ENCODE peak calls at places on chromosomes 11 and 22, in eight cellular contexts. Y, V, N, X, E, T, L and A are unnamed samples.

GRCh38 chr11:70556884-70557741 is 158.8 kb downstream of the CTTN start:
- DNase-seq in L (no peak), T (no peak), X (no peak), N (peak; percentile 89), Y (no peak), E (no peak), V (no peak), A (no peak)

GRCh38 chr11:45289369-45289768 is 3.2 kb upstream of the SYT13 start:
- DNase-seq in V (no peak), L (peak; percentile 31), Y (no peak), E (no peak), X (no peak), N (no peak), T (no peak), A (no peak)

GRCh38 chr11:75650167-75650723 is 18.6 kb downstream of the MAP6 start:
- DNase-seq in T (no peak), E (no peak), L (no peak), X (no peak), Y (no peak), V (no peak), N (no peak), A (no peak)

GRCh38 chr22:48633996-48634836 is 1193.5 kb downstream of the BRD1 start:
- DNase-seq in N (no peak), L (no peak), Y (no peak), X (no peak), E (no peak), T (no peak), V (no peak), A (no peak)

GRCh38 chr22:31680764-31681624 is 19.0 kb upstream of the PISD start:
- DNase-seq in X (no peak), Y (peak; percentile 59), E (no peak), T (no peak), N (no peak), L (peak; percentile 69), V (no peak), A (peak; percentile 51)

GRCh38 chr11:100080401-100080800 is 606.7 kb upstream of the ARHGAP42 start:
- DNase-seq in V (no peak), E (no peak), N (no peak), X (no peak), L (no peak), T (no peak), Y (no peak), A (no peak)

GRCh38 chr22:45503816-45504702 is 1.4 kb downstream of the FBLN1 start:
- DNase-seq in V (no peak), Y (peak; percentile 64), N (no peak), E (no peak), X (no peak), T (no peak), L (peak; percentile 63), A (peak; percentile 69)

GRCh38 chr11:14258177-14258935 is 100.6 kb downstream of the RRAS2 start:
- DNase-seq in V (no peak), T (peak; percentile 25), E (no peak), L (peak; percentile 87), N (peak; percentile 26), Y (no peak), X (no peak), A (no peak)

GRCh38 chr11:110323786-110324185 is 27.4 kb upstream of the RDX start:
- DNase-seq in V (no peak), X (no peak), L (no peak), E (no peak), T (no peak), Y (no peak), N (no peak), A (no peak)

GRCh38 chr11:2555891-2556290 is 111.1 kb downstream of the KCNQ1 start:
- DNase-seq in E (no peak), N (no peak), L (no peak), Y (no peak), X (no peak), T (no peak), V (no peak), A (peak; percentile 55)

GRCh38 chr22:24926849-24927579 is 19.5 kb downstream of the LHFPL7 start:
- DNase-seq in X (no peak), N (no peak), Y (no peak), E (no peak), T (peak; percentile 49), L (peak; percentile 42), V (no peak), A (no peak)

GRCh38 chr11:35126000-35126878 is 12.7 kb upstream of the CD44 start:
- DNase-seq in Y (no peak), L (no peak), E (no peak), N (no peak), X (peak; percentile 77), T (no peak), V (no peak), A (no peak)

GRCh38 chr11:45450189-45450588 is 164.0 kb upstream of the SYT13 start:
- DNase-seq in V (no peak), T (no peak), E (no peak), Y (no peak), N (no peak), X (no peak), L (peak; percentile 62), A (no peak)

GRCh38 chr22:47161631-47162030 is 399.2 kb downstream of the TBC1D22A start:
- DNase-seq in T (no peak), X (no peak), V (no peak), L (no peak), Y (peak; percentile 44), E (peak; percentile 10), N (no peak), A (peak; percentile 54)

GRCh38 chr11:67422894-67423293 is 5.4 kb upstream of the RPS6KB2 start:
- DNase-seq in E (no peak), Y (no peak), T (no peak), V (no peak), X (no peak), L (no peak), N (no peak), A (no peak)

GRCh38 chr22:49617866-49618688 is 209.6 kb downstream of the BRD1 start:
- DNase-seq in L (no peak), T (no peak), E (no peak), V (no peak), N (no peak), X (no peak), Y (peak; percentile 48), A (peak; percentile 69)

GRCh38 chr22:28883917-28884753 is 763 bp downstream of the ZNRF3 start:
- DNase-seq in T (peak; percentile 27), X (peak; percentile 19), Y (peak; percentile 72), E (peak; percentile 54), V (peak; percentile 1), N (peak; percentile 12), L (peak; percentile 33), A (peak; percentile 60)

GRCh38 chr22:30243671-30244465 is 2.7 kb downstream of the LIF start:
- DNase-seq in N (no peak), L (no peak), T (no peak), Y (no peak), V (no peak), X (no peak), E (no peak), A (no peak)
- H3K4me1 ChIP-seq in N (peaks cover 44% of the 10 kb centered on the region), L (peaks cover 45% of the 10 kb centered on the region), T (peaks cover 11% of the 10 kb centered on the region), Y (peaks cover 25% of the 10 kb centered on the region), V (peaks cover 23% of the 10 kb centered on the region), X (peaks cover 25% of the 10 kb centered on the region), E (peaks cover 22% of the 10 kb centered on the region), A (no peaks in the 10 kb centered on the region)

GRCh38 chr22:23094695-23095466 is 24.6 kb downstream of the GNAZ start:
- DNase-seq in E (no peak), X (no peak), V (no peak), T (no peak), Y (no peak), L (no peak), N (no peak), A (no peak)
- H3K27ac ChIP-seq in E (no peak overlapping the region), X (no peak overlapping the region), V (no peak overlapping the region), T (no peak overlapping the region), Y (no peak overlapping the region), L (no peak overlapping the region), N (no peak overlapping the region), A (no peak overlapping the region)

GRCh38 chr11:26330255-26330654 is 1.7 kb upstream of the ANO3 start:
- DNase-seq in T (no peak), L (no peak), X (no peak), Y (no peak), E (no peak), V (no peak), N (no peak), A (no peak)
- H3K4me1 ChIP-seq in T (no peaks in the 10 kb centered on the region), L (no peaks in the 10 kb centered on the region), X (no peaks in the 10 kb centered on the region), Y (peaks cover 8% of the 10 kb centered on the region), E (peaks cover 10% of the 10 kb centered on the region), V (no peaks in the 10 kb centered on the region), N (no peaks in the 10 kb centered on the region), A (no peaks in the 10 kb centered on the region)

GRCh38 chr22:17108256-17109112 is 12.7 kb downstream of the TMEM121B start:
- DNase-seq in E (no peak), T (no peak), Y (no peak), V (no peak), X (no peak), L (no peak), N (no peak), A (peak; percentile 78)

GRCh38 chr22:17109976-17110375 is 11.2 kb downstream of the TMEM121B start:
- DNase-seq in N (no peak), L (no peak), Y (no peak), V (no peak), T (no peak), X (no peak), E (no peak), A (peak; percentile 62)

GRCh38 chr22:17109113-17109865 is 11.9 kb downstream of the TMEM121B start:
- DNase-seq in L (no peak), X (no peak), V (no peak), E (no peak), T (no peak), N (no peak), Y (no peak), A (no peak)

GRCh38 chr22:17112491-17113042 is 8.6 kb downstream of the TMEM121B start:
- DNase-seq in V (no peak), Y (no peak), N (no peak), T (no peak), E (no peak), L (no peak), X (no peak), A (peak; percentile 10)

GRCh38 chr22:17110791-17111550 is 10.2 kb downstream of the TMEM121B start:
- DNase-seq in X (no peak), T (no peak), Y (no peak), N (no peak), L (no peak), E (no peak), V (no peak), A (no peak)
- H3K27ac ChIP-seq in X (no peak overlapping the region), T (no peak overlapping the region), Y (no peak overlapping the region), N (no peak overlapping the region), L (no peak overlapping the region), E (no peak overlapping the region), V (no peak overlapping the region), A (no peak overlapping the region)